ENCODE peak calls at places on chromosomes 5 and 9, in ten cellular contexts. S, P, T, Z, D, A, V, U, Q and C are unnamed samples.

GRCh38 chr5:50995285-50995942 is 329.0 kb downstream of the PARP8 start:
- DNase-seq in V (no peak), P (no peak), Q (no peak), T (no peak), U (no peak), S (no peak), A (no peak), D (no peak), Z (no peak), C (no peak)

GRCh38 chr5:78974011-78974410 is 11.1 kb downstream of the ARSB start:
- DNase-seq in A (no peak), V (no peak), D (no peak), T (no peak), U (no peak), S (no peak), P (no peak), Z (no peak), Q (peak; percentile 86), C (no peak)

GRCh38 chr5:61881821-61882220 is 424.2 kb upstream of the KIF2A start:
- DNase-seq in D (peak; percentile 53), Z (no peak), U (peak; percentile 1), T (no peak), P (no peak), S (no peak), V (no peak), Q (peak; percentile 10), A (no peak), C (no peak)

GRCh38 chr5:16784088-16784487 is 152.0 kb downstream of the MYO10 start:
- DNase-seq in U (peak; percentile 59), D (peak; percentile 82), A (no peak), P (no peak), S (no peak), Z (no peak), V (no peak), T (peak; percentile 53), Q (peak; percentile 75), C (peak; percentile 73)

GRCh38 chr9:91421987-91422765 is 1.5 kb downstream of the NFIL3 start:
- DNase-seq in U (no peak), S (no peak), T (peak; percentile 54), P (no peak), D (peak; percentile 75), Q (peak; percentile 63), Z (no peak), V (peak; percentile 32), A (no peak), C (no peak)

GRCh38 chr9:133048595-133048994 is 13.2 kb upstream of the CEL start:
- DNase-seq in Q (peak; percentile 24), P (no peak), D (peak; percentile 44), V (peak; percentile 71), U (no peak), T (peak; percentile 21), Z (no peak), A (no peak), S (peak; percentile 58), C (no peak)

GRCh38 chr9:94973491-94973941 is 247.0 kb downstream of the AOPEP start:
- DNase-seq in V (no peak), Q (no peak), T (peak; percentile 61), P (no peak), A (no peak), U (peak; percentile 33), Z (no peak), S (no peak), D (peak; percentile 42), C (no peak)

GRCh38 chr9:118104385-118104784 is 400.2 kb downstream of the TLR4 start:
- DNase-seq in V (no peak), Z (no peak), U (no peak), Q (no peak), S (no peak), D (no peak), P (no peak), T (no peak), A (no peak), C (no peak)

GRCh38 chr9:133873006-133873780 is 118.9 kb downstream of the VAV2 start:
- DNase-seq in U (no peak), Q (peak; percentile 41), A (no peak), Z (no peak), D (no peak), S (no peak), P (no peak), T (no peak), V (no peak), C (peak; percentile 56)

GRCh38 chr9:124802426-124802825 is 25.5 kb downstream of the OLFML2A start:
- DNase-seq in Z (no peak), Q (no peak), D (no peak), V (no peak), P (no peak), U (no peak), T (no peak), A (no peak), S (peak; percentile 17), C (no peak)

GRCh38 chr5:150156033-150156381 is 362 bp upstream of the PDGFRB start:
- DNase-seq in S (no peak), D (no peak), Z (no peak), V (no peak), A (no peak), Q (no peak), T (no peak), U (no peak), P (no peak), C (no peak)

GRCh38 chr5:150154618-150155134 is 969 bp downstream of the PDGFRB start:
- DNase-seq in T (no peak), V (no peak), S (no peak), A (no peak), U (no peak), Z (no peak), P (no peak), D (peak; percentile 50), Q (no peak), C (no peak)

GRCh38 chr5:150158170-150158949 is 2.7 kb upstream of the PDGFRB start:
- DNase-seq in S (no peak), Z (no peak), A (no peak), U (no peak), D (peak; percentile 79), P (peak; percentile 66), V (no peak), Q (peak; percentile 71), T (peak; percentile 74), C (no peak)

GRCh38 chr5:150155258-150156032 is at the start of gene PDGFRB:
- DNase-seq in A (peak; percentile 80), V (peak; percentile 25), T (peak; percentile 79), S (peak; percentile 74), U (no peak), D (peak; percentile 88), Z (peak; percentile 98), Q (peak; percentile 94), P (peak; percentile 88), C (peak; percentile 83)

GRCh38 chr5:150156540-150156939 is 895 bp upstream of the PDGFRB start:
- DNase-seq in D (no peak), U (no peak), Z (no peak), P (no peak), Q (no peak), A (no peak), S (no peak), V (no peak), T (no peak), C (no peak)
- H3K4me3 ChIP-seq in D (no peak overlapping the region), U (no peak overlapping the region), Z (no peak overlapping the region), P (peak overlapping the region; percentile 60), Q (peak overlapping the region; percentile 97), A (peak overlapping the region; percentile 56), S (peak overlapping the region; percentile 37), V (no peak overlapping the region), T (no peak overlapping the region), C (no peak overlapping the region)

GRCh38 chr5:58490397-58491072 is 700 bp upstream of the GAPT start:
- DNase-seq in D (no peak), U (no peak), Q (no peak), T (no peak), S (no peak), P (no peak), Z (no peak), V (no peak), A (no peak), C (no peak)
- H3K4me3 ChIP-seq in D (no peak overlapping the region), U (no peak overlapping the region), Q (no peak overlapping the region), T (no peak overlapping the region), S (no peak overlapping the region), P (no peak overlapping the region), Z (no peak overlapping the region), V (no peak overlapping the region), A (no peak overlapping the region), C (no peak overlapping the region)

GRCh38 chr5:131281868-131282234 is 18.0 kb downstream of the CDC42SE2 start:
- DNase-seq in S (no peak), D (no peak), A (no peak), T (no peak), P (no peak), U (no peak), Q (no peak), V (no peak), Z (no peak), C (no peak)

GRCh38 chr5:131281133-131281867 is 17.4 kb downstream of the CDC42SE2 start:
- DNase-seq in Z (no peak), Q (no peak), U (no peak), P (no peak), V (peak; percentile 90), T (peak; percentile 24), A (no peak), D (peak; percentile 16), S (no peak), C (no peak)

GRCh38 chr5:131280417-131280816 is 16.6 kb downstream of the CDC42SE2 start:
- DNase-seq in S (no peak), A (no peak), U (no peak), Z (no peak), Q (peak; percentile 40), D (peak; percentile 19), V (no peak), T (peak; percentile 46), P (no peak), C (no peak)

GRCh38 chr5:131279209-131279608 is 15.4 kb downstream of the CDC42SE2 start:
- DNase-seq in Q (no peak), U (no peak), Z (no peak), A (no peak), S (no peak), T (no peak), D (no peak), V (no peak), P (no peak), C (no peak)

GRCh38 chr5:131282235-131282634 is 18.4 kb downstream of the CDC42SE2 start:
- DNase-seq in V (no peak), Z (no peak), P (no peak), T (no peak), U (no peak), D (no peak), A (no peak), Q (no peak), S (no peak), C (no peak)
- H3K4me3 ChIP-seq in V (peak overlapping the region; percentile 92), Z (no peak overlapping the region), P (no peak overlapping the region), T (no peak overlapping the region), U (no peak overlapping the region), D (no peak overlapping the region), A (no peak overlapping the region), Q (no peak overlapping the region), S (peak overlapping the region; percentile 55), C (no peak overlapping the region)

DNA sequence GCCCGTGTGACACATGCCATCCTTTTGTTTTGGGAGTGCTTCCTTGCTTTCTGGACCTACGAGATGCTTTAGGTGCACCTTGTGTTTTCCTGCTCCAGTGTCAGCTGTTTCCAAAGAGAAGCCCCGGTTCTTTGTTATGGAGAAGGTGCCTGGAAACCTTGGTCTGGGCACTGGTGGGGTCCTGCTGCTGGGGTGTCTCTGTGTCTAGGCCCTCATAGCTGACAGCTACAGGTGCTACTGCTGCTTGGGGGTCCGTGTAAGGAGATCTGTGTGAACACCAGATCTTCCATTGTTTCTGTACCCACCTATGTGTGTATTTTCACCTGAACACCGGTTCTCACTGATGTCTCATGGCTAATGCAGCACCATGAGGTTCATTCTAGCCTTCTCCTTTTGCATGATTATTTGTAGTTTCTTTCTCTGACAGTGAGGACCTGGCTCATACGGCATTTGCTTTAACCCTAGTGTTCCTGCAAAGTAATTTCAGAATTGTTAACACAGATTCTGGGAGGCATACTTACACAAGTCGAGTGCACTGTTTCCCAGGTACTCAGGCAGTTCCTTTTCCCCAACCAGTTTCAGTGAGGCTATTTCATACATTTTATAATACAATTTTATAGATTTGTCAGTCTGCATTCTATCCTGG is 13.2 kb upstream of the FAM120AOS start:
- DNase-seq in S (no peak), Q (no peak), T (no peak), V (no peak), P (no peak), D (no peak), Z (no peak), A (no peak), U (no peak), C (no peak)
- H3K4me3 ChIP-seq in S (no peak overlapping the region), Q (no peak overlapping the region), T (no peak overlapping the region), V (peak overlapping the region; percentile 23), P (no peak overlapping the region), D (no peak overlapping the region), Z (no peak overlapping the region), A (no peak overlapping the region), U (no peak overlapping the region), C (no peak overlapping the region)